ENCODE peak calls at places on chromosome 18, in nine cellular contexts. W is DMS53; A is stimulated activated CD8-positive, alpha-beta memory T cell treated with anti-CD3 and anti-CD28 coated beads, Interleukin-15, amount 100 ng/mL, for 24 hours; X is activated CD4-positive, alpha-beta T cell treated with anti-CD3 and anti-CD28 coated beads for 48 hours; S is HT-29; M is HFFc6; F is fibroblast of lung; E is lower lobe of right lung; G is M059J. K is an unnamed sample.

GRCh38 chr18:9366126-9366714 is 31.6 kb downstream of the TWSG1 start:
- DNase-seq in E (no peak), A (no peak), M (peak; percentile 45), X (no peak), W (no peak), S (peak; percentile 96), G (peak; percentile 6), F (peak; percentile 64), K (peak; percentile 33)

GRCh38 chr18:49865401-49865800 is 52.1 kb upstream of the ACAA2 start:
- DNase-seq in A (no peak), M (no peak), X (no peak), E (no peak), F (no peak), G (no peak), W (peak; percentile 39), S (no peak), K (no peak)

GRCh38 chr18:58638446-58638845 is 9.6 kb upstream of the ALPK2 start:
- DNase-seq in S (no peak), E (no peak), M (no peak), X (no peak), G (peak; percentile 54), W (no peak), F (peak; percentile 80), A (no peak), K (no peak)

GRCh38 chr18:23073996-23074606 is 61.2 kb upstream of the CABLES1 start:
- DNase-seq in X (no peak), G (no peak), S (no peak), W (no peak), F (no peak), E (no peak), M (no peak), A (no peak), K (no peak)

GRCh38 chr18:53457068-53457467 is 767.4 kb downstream of the MBD2 start:
- DNase-seq in E (no peak), G (no peak), M (no peak), F (peak; percentile 38), A (no peak), X (no peak), W (no peak), S (no peak), K (no peak)

GRCh38 chr18:40566510-40566844 is 1388.6 kb upstream of the PIK3C3 start:
- DNase-seq in S (no peak), W (no peak), X (no peak), A (no peak), M (no peak), E (no peak), G (no peak), F (no peak), K (no peak)

GRCh38 chr18:3869848-3870247 is 419.9 kb downstream of the TGIF1 start:
- DNase-seq in X (no peak), E (no peak), A (no peak), M (peak; percentile 64), W (peak; percentile 88), S (peak; percentile 94), G (peak; percentile 43), F (peak; percentile 50), K (peak; percentile 68)

GRCh38 chr18:49690307-49690706 is 123.0 kb downstream of the ACAA2 start:
- DNase-seq in F (peak; percentile 98), S (peak; percentile 12), X (no peak), A (no peak), W (no peak), E (no peak), G (peak; percentile 94), M (peak; percentile 94), K (peak; percentile 95)

GRCh38 chr18:48922801-48923730 is 27.7 kb downstream of the SMAD7 start:
- DNase-seq in W (no peak), M (peak; percentile 93), F (peak; percentile 97), S (peak; percentile 75), X (no peak), G (peak; percentile 98), E (peak; percentile 77), A (no peak), K (peak; percentile 98)

GRCh38 chr18:68298340-68298739 is 416.6 kb downstream of the TMX3 start:
- DNase-seq in W (no peak), S (no peak), A (no peak), F (no peak), E (no peak), M (no peak), X (no peak), G (no peak), K (no peak)

GRCh38 chr18:68555935-68556334 is 159.0 kb downstream of the TMX3 start:
- DNase-seq in G (peak; percentile 77), A (no peak), M (peak; percentile 24), E (no peak), S (no peak), W (no peak), F (no peak), X (no peak), K (no peak)

GRCh38 chr18:23320709-23321236 is 132.3 kb upstream of the RIOK3 start:
- DNase-seq in S (no peak), G (no peak), W (no peak), M (no peak), X (no peak), E (no peak), A (no peak), F (no peak), K (no peak)

GRCh38 chr18:36419913-36420531 is 122.5 kb downstream of the FHOD3 start:
- DNase-seq in A (no peak), W (peak; percentile 97), X (peak; percentile 40), F (peak; percentile 57), S (peak; percentile 21), M (peak; percentile 42), G (peak; percentile 69), E (no peak), K (no peak)

GRCh38 chr18:76958692-76959341 is 136.5 kb downstream of the ZNF236 start:
- DNase-seq in X (no peak), G (no peak), S (no peak), F (no peak), E (no peak), M (no peak), W (peak; percentile 33), A (no peak), K (peak; percentile 3)

GRCh38 chr18:5275872-5276271 is 19.7 kb downstream of the ZBTB14 start:
- DNase-seq in M (no peak), F (no peak), W (no peak), G (no peak), S (no peak), E (no peak), X (no peak), A (no peak), K (no peak)

GRCh38 chr18:48816554-48816953 is 134.2 kb downstream of the SMAD7 start:
- DNase-seq in X (peak; percentile 2), A (no peak), E (peak; percentile 9), S (no peak), F (no peak), G (no peak), M (no peak), W (no peak), K (no peak)

GRCh38 chr18:72692086-72692485 is 147.9 kb upstream of the CBLN2 start:
- DNase-seq in A (no peak), S (no peak), E (no peak), M (no peak), X (no peak), G (no peak), W (peak; percentile 94), F (no peak), K (no peak)

GRCh38 chr18:30908381-30908780 is 134.2 kb downstream of the DSC3 start:
- DNase-seq in G (no peak), E (no peak), X (no peak), S (no peak), M (no peak), W (no peak), F (peak; percentile 20), A (no peak), K (no peak)

GRCh38 chr18:49183921-49184320 is 233.2 kb upstream of the SMAD7 start:
- DNase-seq in W (no peak), F (no peak), S (no peak), M (peak; percentile 43), X (no peak), A (no peak), G (no peak), E (no peak), K (peak; percentile 21)

GRCh38 chr18:56637897-56638231 is 528 bp downstream of the TXNL1 start:
- DNase-seq in X (peak; percentile 24), E (no peak), G (no peak), S (peak; percentile 19), M (no peak), A (no peak), W (no peak), F (no peak), K (no peak)

GRCh38 chr18:6488956-6489355 is 74.2 kb upstream of the L3MBTL4 start:
- DNase-seq in W (no peak), S (no peak), X (no peak), G (no peak), A (no peak), M (no peak), E (no peak), F (no peak), K (no peak)

GRCh38 chr18:48715651-48716354 is 177.0 kb downstream of the CTIF start:
- DNase-seq in G (no peak), S (peak; percentile 17), A (no peak), M (no peak), X (no peak), W (no peak), E (peak; percentile 75), F (no peak), K (no peak)

GRCh38 chr18:46220116-46220515 is 115.9 kb downstream of the HAUS1 start:
- DNase-seq in W (no peak), A (no peak), G (peak; percentile 62), M (peak; percentile 74), X (no peak), F (peak; percentile 89), E (no peak), S (no peak), K (peak; percentile 28)

GRCh38 chr18:51630706-51631105 is 433.2 kb upstream of the MEX3C start:
- DNase-seq in S (no peak), F (no peak), G (no peak), X (no peak), E (no peak), W (peak; percentile 29), A (no peak), M (no peak), K (no peak)

GRCh38 chr18:5943514-5943913 is 48.2 kb upstream of the TMEM200C start:
- DNase-seq in W (peak; percentile 79), A (no peak), F (no peak), G (peak; percentile 2), E (no peak), X (no peak), M (no peak), S (no peak), K (no peak)

GRCh38 chr18:33699372-33699771 is 121.4 kb downstream of the ASXL3 start:
- DNase-seq in S (no peak), G (no peak), A (no peak), W (no peak), M (no peak), E (no peak), X (no peak), F (no peak), K (no peak)

GRCh38 chr18:61400714-61401113 is 67.5 kb downstream of the CDH20 start:
- DNase-seq in G (peak; percentile 53), E (no peak), F (peak; percentile 87), X (no peak), W (no peak), M (peak; percentile 65), S (no peak), A (no peak), K (peak; percentile 17)

GRCh38 chr18:36692909-36693308 is 135.9 kb downstream of the TPGS2 start:
- DNase-seq in X (no peak), A (no peak), M (peak; percentile 49), S (no peak), F (peak; percentile 85), W (no peak), G (no peak), E (no peak), K (no peak)

GRCh38 chr18:48605408-48605845 is 66.6 kb downstream of the CTIF start:
- DNase-seq in M (no peak), W (peak; percentile 53), S (peak; percentile 34), E (no peak), X (no peak), G (peak; percentile 59), F (peak; percentile 43), A (no peak), K (peak; percentile 51)

GRCh38 chr18:45248240-45248903 is 366.9 kb upstream of the SLC14A2 start:
- DNase-seq in M (peak; percentile 80), E (no peak), X (no peak), G (peak; percentile 76), F (peak; percentile 96), A (no peak), S (no peak), W (no peak), K (peak; percentile 87)